ENCODE peak calls at places on chromosomes 16 and 17, in nine cellular contexts. D is A549, V is IMR-90, Y is tibial nerve, J is esophagus squamous epithelium, H is GM23338, A is upper lobe of right lung, B is stomach, N is cardiac muscle cell. Q is an unnamed sample. For H3K4me1, the result is how much of the 10 kb centered on the place peaks cover.

GRCh38 chr17:72640415-72641165 is 451.9 kb downstream of the SLC39A11 start:
- DNase-seq in D (no peak), V (no peak), Y (no peak), J (no peak), H (peak), A (peak), B (peak), N (peak), Q (no peak)

GRCh38 chr16:88382491-88383400 is at the start of gene ZNF469:
- DNase-seq in D (peak), V (peak), Y (no peak), J (no peak), H (peak), A (peak), B (peak), N (peak), Q (no peak)

GRCh38 chr16:87931504-87931903 is 4.8 kb downstream of the CA5A start:
- DNase-seq in D (no peak), V (no peak), Y (no peak), J (no peak), H (no peak), A (no peak), B (no peak), N (peak), Q (peak)

GRCh38 chr17:75313941-75314550 is 24.8 kb upstream of the SLC25A19 start:
- DNase-seq in D (no peak), V (peak), Y (no peak), J (no peak), H (no peak), A (peak), B (no peak), N (no peak), Q (no peak)

GRCh38 chr16:854808-855410 is 54.4 kb upstream of the GNG13 start:
- DNase-seq in D (no peak), V (no peak), Y (no peak), J (no peak), H (no peak), A (no peak), B (no peak), N (no peak), Q (no peak)

GRCh38 chr17:66571745-66572144 is 263.2 kb upstream of the CACNG5 start:
- DNase-seq in D (no peak), V (no peak), Y (no peak), J (no peak), H (no peak), A (no peak), B (no peak), N (no peak), Q (no peak)

GRCh38 chr17:59423903-59424302 is 92.4 kb downstream of the YPEL2 start:
- DNase-seq in D (no peak), V (no peak), Y (no peak), J (no peak), H (no peak), A (no peak), B (no peak), N (no peak), Q (no peak)

GRCh38 chr16:50455288-50455845 is 86.6 kb upstream of the BRD7 start:
- DNase-seq in D (no peak), V (no peak), Y (no peak), J (no peak), H (no peak), A (no peak), B (no peak), N (no peak), Q (no peak)

GRCh38 chr16:85421338-85422123 is 191.6 kb upstream of the GSE1 start:
- DNase-seq in D (no peak), V (no peak), Y (no peak), J (no peak), H (no peak), A (peak), B (no peak), N (no peak), Q (peak)

GRCh38 chr16:66294507-66294906 is 72.0 kb upstream of the CDH5 start:
- DNase-seq in D (no peak), V (no peak), Y (no peak), J (no peak), H (no peak), A (no peak), B (no peak), N (no peak), Q (no peak)

GRCh38 chr17:73759324-73760185 is 115.3 kb upstream of the SDK2 start:
- DNase-seq in D (no peak), V (no peak), Y (no peak), J (no peak), H (no peak), A (no peak), B (no peak), N (no peak), Q (no peak)

GRCh38 chr17:47693667-47694017 is 319 bp upstream of the TBKBP1 start:
- DNase-seq in D (no peak), V (no peak), Y (no peak), J (no peak), H (no peak), A (no peak), B (no peak), N (no peak), Q (no peak)

GRCh38 chr16:22141746-22142145 is 20.6 kb upstream of the SDR42E2 start:
- DNase-seq in D (peak), V (peak), Y (no peak), J (no peak), H (peak), A (no peak), B (no peak), N (peak), Q (no peak)

GRCh38 chr16:64830653-64831052 is 291.2 kb downstream of the CDH11 start:
- DNase-seq in D (no peak), V (peak), Y (no peak), J (no peak), H (no peak), A (no peak), B (no peak), N (no peak), Q (no peak)

GRCh38 chr17:35242158-35242804 is 591 bp upstream of the SLFN5 start:
- DNase-seq in D (peak), V (peak), Y (peak), J (peak), H (peak), A (peak), B (peak), N (peak), Q (peak)

GRCh38 chr17:73371285-73371684 is 59.5 kb upstream of the CDC42EP4 start:
- DNase-seq in D (peak), V (peak), Y (no peak), J (no peak), H (no peak), A (no peak), B (no peak), N (peak), Q (no peak)

GRCh38 chr17:64097196-64097936 is 32.6 kb downstream of the ERN1 start:
- DNase-seq in D (no peak), V (peak), Y (no peak), J (no peak), H (no peak), A (no peak), B (no peak), N (peak), Q (no peak)

GRCh38 chr17:49230636-49231562 is at the start of gene PHOSPHO1:
- DNase-seq in D (peak), V (peak), Y (peak), J (no peak), H (peak), A (peak), B (peak), N (peak), Q (peak)

GRCh38 chr16:73064227-73064995 is 16.5 kb upstream of the ZFHX3 start:
- DNase-seq in D (no peak), V (peak), Y (no peak), J (no peak), H (peak), A (no peak), B (no peak), N (peak), Q (no peak)

GRCh38 chr17:32783602-32784001 is 93.3 kb downstream of the MYO1D start:
- DNase-seq in D (peak), V (peak), Y (no peak), J (no peak), H (peak), A (no peak), B (no peak), N (peak), Q (no peak)

GRCh38 chr17:37818689-37819088 is 73.8 kb upstream of the HNF1B start:
- DNase-seq in D (no peak), V (peak), Y (no peak), J (no peak), H (no peak), A (peak), B (peak), N (no peak), Q (no peak)

GRCh38 chr17:1561420-1562177 is 993 bp downstream of the PITPNA start:
- DNase-seq in D (peak), V (no peak), Y (no peak), J (no peak), H (peak), A (peak), B (no peak), N (peak), Q (no peak)

GRCh38 chr16:31177136-31177535 is 2.8 kb upstream of the FUS start:
- DNase-seq in D (no peak), V (peak), Y (no peak), J (no peak), H (no peak), A (peak), B (no peak), N (no peak), Q (no peak)

DNA sequence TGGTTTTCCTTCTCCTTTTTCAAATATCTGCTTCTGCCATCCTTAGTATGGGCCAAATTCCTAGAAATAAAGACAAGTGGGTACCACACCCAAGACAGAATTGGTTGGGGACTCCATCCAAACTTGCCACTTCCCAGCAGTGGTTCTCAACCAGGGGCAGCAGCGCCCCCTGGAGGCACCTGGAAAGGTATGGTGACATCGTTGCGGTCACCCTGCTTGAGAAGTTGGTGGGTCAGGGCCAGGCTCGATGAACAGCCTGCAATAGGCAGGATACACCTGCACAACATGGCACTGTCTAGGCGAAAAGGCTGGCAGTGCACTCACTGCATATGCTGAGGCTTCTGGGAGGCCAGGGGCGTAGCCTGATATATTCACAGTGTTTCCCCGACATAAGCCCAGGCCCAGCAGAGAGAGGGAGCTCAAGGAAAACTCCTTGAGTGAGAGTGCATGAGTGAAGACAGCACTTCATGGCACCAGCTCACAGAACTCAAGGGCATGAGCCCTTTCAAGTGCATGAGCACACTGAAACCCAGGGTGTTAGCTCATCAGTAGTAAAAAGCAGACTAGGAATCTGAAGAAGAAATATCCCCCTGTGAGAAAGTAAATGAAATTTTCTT is 57.7 kb downstream of the CMC2 start:
- DNase-seq in D (no peak), V (peak), Y (peak), J (no peak), H (peak), A (peak), B (no peak), N (peak), Q (peak)
- TF ChIP-seq CTCF in D (no peak), V (peak), Y (peak), J (peak), H (peak), A (peak), B (no peak), N (peak), Q (no peak)

GRCh38 chr17:50258647-50259483 is 15.4 kb upstream of the TMEM92 start:
- DNase-seq in D (no peak), V (peak), Y (no peak), J (no peak), H (no peak), A (no peak), B (no peak), N (peak), Q (no peak)
- H3K4me1 ChIP-seq in D (under half), V (under half), Y (half or more), J (under half), H (under half), A (under half), B (under half), N (under half), Q (under half)

DNA sequence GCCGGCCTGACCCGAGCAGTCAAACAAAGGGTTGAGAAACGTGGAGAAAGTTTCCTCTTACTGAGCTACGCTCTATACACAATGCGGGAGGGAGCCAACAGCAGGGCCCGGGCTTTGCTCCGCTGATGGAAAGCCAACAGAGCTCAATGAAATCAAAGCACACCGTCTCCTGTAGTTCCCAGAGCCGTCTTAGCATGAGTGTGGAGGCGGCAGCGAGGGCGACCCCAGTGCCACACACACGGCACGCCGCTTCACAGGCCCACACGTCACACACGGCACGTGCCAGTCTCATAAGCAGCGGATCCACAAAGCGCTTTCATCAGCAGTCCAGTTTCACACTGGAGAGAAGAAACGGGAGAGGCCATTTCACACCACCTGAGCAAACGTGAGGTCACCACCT is 34.7 kb downstream of the CYB5D2 start:
- DNase-seq in D (no peak), V (no peak), Y (no peak), J (no peak), H (no peak), A (no peak), B (no peak), N (no peak), Q (no peak)
- H3K27ac ChIP-seq in D (no peak), V (no peak), Y (no peak), J (no peak), H (no peak), A (no peak), B (no peak), N (no peak), Q (no peak)

GRCh38 chr16:15783985-15784384 is 72.8 kb downstream of the MYH11 start:
- DNase-seq in D (no peak), V (no peak), Y (no peak), J (no peak), H (no peak), A (no peak), B (no peak), N (no peak), Q (no peak)

GRCh38 chr16:15781650-15782049 is 75.2 kb downstream of the MYH11 start:
- DNase-seq in D (no peak), V (no peak), Y (no peak), J (no peak), H (no peak), A (no peak), B (no peak), N (no peak), Q (no peak)

GRCh38 chr16:15780805-15781204 is 76.0 kb downstream of the MYH11 start:
- DNase-seq in D (no peak), V (no peak), Y (no peak), J (no peak), H (no peak), A (no peak), B (no peak), N (no peak), Q (no peak)

GRCh38 chr16:15785386-15786059 is 71.3 kb downstream of the MYH11 start:
- DNase-seq in D (no peak), V (peak), Y (no peak), J (no peak), H (no peak), A (no peak), B (no peak), N (no peak), Q (no peak)

GRCh38 chr16:15782573-15783365 is 74.1 kb downstream of the MYH11 start:
- DNase-seq in D (no peak), V (peak), Y (no peak), J (no peak), H (peak), A (no peak), B (no peak), N (no peak), Q (no peak)
- TF ChIP-seq CTCF in D (no peak), V (peak), Y (no peak), J (no peak), H (peak), A (no peak), B (no peak), N (no peak), Q (no peak)

GRCh38 chr17:45414997-45415881 is 17.4 kb downstream of the ARHGAP27 start:
- DNase-seq in D (no peak), V (no peak), Y (no peak), J (no peak), H (no peak), A (no peak), B (no peak), N (no peak), Q (no peak)
- H3K4me1 ChIP-seq in D (under half), V (under half), Y (under half), J (under half), H (under half), A (under half), B (under half), N (under half), Q (under half)

GRCh38 chr17:60825351-60825750 is 147.7 kb downstream of the BCAS3 start:
- DNase-seq in D (no peak), V (no peak), Y (no peak), J (no peak), H (no peak), A (no peak), B (no peak), N (no peak), Q (no peak)

GRCh38 chr17:60817187-60817586 is 139.5 kb downstream of the BCAS3 start:
- DNase-seq in D (no peak), V (peak), Y (no peak), J (no peak), H (no peak), A (no peak), B (no peak), N (peak), Q (no peak)

GRCh38 chr17:60823520-60823919 is 145.9 kb downstream of the BCAS3 start:
- DNase-seq in D (no peak), V (no peak), Y (no peak), J (no peak), H (no peak), A (no peak), B (no peak), N (no peak), Q (no peak)

GRCh38 chr17:60819447-60820130 is 141.9 kb downstream of the BCAS3 start:
- DNase-seq in D (no peak), V (no peak), Y (no peak), J (no peak), H (peak), A (no peak), B (no peak), N (no peak), Q (no peak)
- H3K27ac ChIP-seq in D (no peak), V (no peak), Y (no peak), J (no peak), H (no peak), A (no peak), B (no peak), N (no peak), Q (no peak)

GRCh38 chr17:149231-149630 is 11.9 kb downstream of the SCGB1C2 start:
- DNase-seq in D (no peak), V (no peak), Y (no peak), J (no peak), H (no peak), A (peak), B (no peak), N (no peak), Q (no peak)
- TF ChIP-seq CTCF in D (no peak), V (no peak), Y (no peak), J (no peak), H (peak), A (no peak), B (no peak), N (no peak), Q (no peak)

Q was measured in testis.